ENCODE peak calls at places on chromosomes 13 and 19, in five cellular contexts. Q is NCI-H1092, P is HTR-8/SVneo, E is posterior cingulate gyrus, O is endothelial cell. J is an unnamed sample.

GRCh38 chr19:32676186-32676894 is 692 bp downstream of the RGS9BP start:
- DNase-seq in Q (no peak), P (no peak), E (no peak), O (peak; percentile 20), J (no peak)

GRCh38 chr19:17766543-17767131 is 15.4 kb downstream of the FCHO1 start:
- DNase-seq in Q (peak; percentile 44), P (peak; percentile 93), E (peak; percentile 73), O (peak; percentile 92), J (peak; percentile 80)

GRCh38 chr13:71327266-71327665 is 539.7 kb downstream of the DACH1 start:
- DNase-seq in Q (no peak), P (no peak), E (no peak), O (no peak), J (no peak)

GRCh38 chr13:50126378-50127016 is 111.3 kb downstream of the KCNRG start:
- DNase-seq in Q (no peak), P (no peak), E (no peak), O (no peak), J (peak; percentile 3)

GRCh38 chr19:4986471-4986888 is 17.6 kb downstream of the KDM4B start:
- DNase-seq in Q (no peak), P (no peak), E (no peak), O (no peak), J (no peak)

GRCh38 chr13:79647518-79647917 is 166.6 kb downstream of the NDFIP2 start:
- DNase-seq in Q (no peak), P (no peak), E (no peak), O (no peak), J (peak; percentile 82)

GRCh38 chr13:34039678-34040077 is 221.7 kb downstream of the RFC3 start:
- DNase-seq in Q (no peak), P (no peak), E (no peak), O (no peak), J (no peak)

GRCh38 chr19:17656970-17657369 is 31.2 kb downstream of the UNC13A start:
- DNase-seq in Q (no peak), P (no peak), E (no peak), O (no peak), J (no peak)

GRCh38 chr19:33468361-33469170 is 53.0 kb downstream of the PEPD start:
- DNase-seq in Q (no peak), P (no peak), E (no peak), O (no peak), J (no peak)

GRCh38 chr13:114140131-114140908 is 7.9 kb upstream of the RASA3 start:
- DNase-seq in Q (no peak), P (no peak), E (no peak), O (no peak), J (no peak)

GRCh38 chr19:15453091-15453498 is 3.3 kb upstream of the WIZ start:
- DNase-seq in Q (no peak), P (no peak), E (no peak), O (no peak), J (no peak)

GRCh38 chr13:113669871-113670341 is 2.9 kb downstream of the GRK1 start:
- DNase-seq in Q (no peak), P (no peak), E (no peak), O (no peak), J (no peak)

GRCh38 chr13:99275093-99275469 is 16.9 kb upstream of the GPR18 start:
- DNase-seq in Q (no peak), P (no peak), E (no peak), O (no peak), J (no peak)

GRCh38 chr19:11475861-11476260 is 5.0 kb downstream of the ELAVL3 start:
- DNase-seq in Q (no peak), P (no peak), E (no peak), O (no peak), J (no peak)

GRCh38 chr13:83211301-83211700 is 671.0 kb downstream of the SLITRK1 start:
- DNase-seq in Q (no peak), P (no peak), E (no peak), O (no peak), J (no peak)

GRCh38 chr19:44912854-44913253 is 1.6 kb upstream of the APOC1 start:
- DNase-seq in Q (no peak), P (no peak), E (peak; percentile 86), O (no peak), J (no peak)

GRCh38 chr13:42394361-42395065 is 122.6 kb downstream of the AKAP11 start:
- DNase-seq in Q (no peak), P (no peak), E (no peak), O (no peak), J (no peak)

GRCh38 chr19:45442927-45443461 is 19.3 kb upstream of the ERCC1 start:
- DNase-seq in Q (no peak), P (no peak), E (no peak), O (peak; percentile 21), J (no peak)

J was measured in NCI-H1105.